ENCODE peak calls at places on chromosomes 11 and 22, in eight cellular contexts. C is kidney glomerular epithelial cell; V is HCEC 1CT; L is stimulated activated naive CD8-positive, alpha-beta T cell treated with anti-CD3 and anti-CD28 coated beads, Interleukin-15, Interleukin-2, amounts not matched to agents 100 U/mL and 50 U/mL, for 24 hours; J is amygdala; I is T-cell; P is ascending aorta; B is HTR-8/SVneo. A is an unnamed sample.

GRCh38 chr22:20858615-20859416 is at the start of the genes PI4KA and SNAP29:
- DNase-seq in B (peak; percentile 96), I (peak; percentile 97), P (peak; percentile 100), C (peak; percentile 89), J (peak; percentile 95), L (peak; percentile 99), V (peak; percentile 98), A (peak; percentile 99)

GRCh38 chr22:21873619-21874018 is 6.2 kb upstream of the MAPK1 start:
- DNase-seq in V (no peak), L (no peak), I (no peak), P (no peak), J (no peak), C (no peak), B (no peak), A (no peak)

GRCh38 chr11:8671242-8671641 is 11.2 kb downstream of the TRIM66 start:
- DNase-seq in C (peak; percentile 80), L (no peak), P (peak; percentile 84), J (peak; percentile 38), B (peak; percentile 52), I (no peak), V (peak; percentile 97), A (no peak)

GRCh38 chr11:102985850-102986249 is 30.3 kb upstream of the MMP13 start:
- DNase-seq in V (no peak), I (no peak), J (no peak), B (no peak), C (no peak), L (no peak), P (no peak), A (no peak)

GRCh38 chr11:12060385-12060980 is 49.9 kb upstream of the MICAL2 start:
- DNase-seq in C (no peak), J (no peak), V (no peak), P (no peak), B (no peak), L (no peak), I (no peak), A (no peak)

GRCh38 chr22:36760716-36761115 is 15.2 kb downstream of the IFT27 start:
- DNase-seq in C (no peak), J (no peak), P (peak; percentile 37), B (no peak), I (no peak), V (no peak), L (no peak), A (no peak)

GRCh38 chr11:34680918-34681554 is 60.1 kb downstream of the EHF start:
- DNase-seq in P (no peak), L (no peak), J (no peak), I (no peak), V (peak; percentile 83), C (peak; percentile 61), B (peak; percentile 21), A (no peak)

GRCh38 chr22:40504285-40505249 is 132.0 kb downstream of the MRTFA start:
- DNase-seq in L (no peak), B (no peak), V (no peak), I (no peak), J (no peak), C (no peak), P (no peak), A (no peak)

GRCh38 chr11:73242291-73243092 is 24.4 kb downstream of the P2RY2 start:
- DNase-seq in V (peak; percentile 62), L (peak; percentile 77), J (peak; percentile 50), C (peak; percentile 79), I (peak; percentile 53), P (peak; percentile 87), B (peak; percentile 88), A (peak; percentile 83)

GRCh38 chr11:65586676-65587075 is 8.9 kb downstream of the KCNK7 start:
- DNase-seq in P (no peak), C (no peak), B (no peak), I (no peak), L (no peak), V (no peak), J (no peak), A (no peak)

GRCh38 chr11:9057032-9057431 is 34.4 kb downstream of the SCUBE2 start:
- DNase-seq in P (no peak), B (no peak), L (no peak), V (no peak), I (no peak), J (no peak), C (no peak), A (no peak)

GRCh38 chr11:124174001-124174400 is 9.1 kb upstream of the OR10D3 start:
- DNase-seq in B (no peak), C (peak; percentile 85), P (no peak), V (peak; percentile 58), L (no peak), J (peak; percentile 3), I (no peak), A (no peak)

GRCh38 chr11:63761870-63762661 is 6.5 kb downstream of the ZFTA start:
- DNase-seq in B (no peak), I (no peak), L (no peak), J (no peak), C (no peak), P (no peak), V (no peak), A (no peak)

GRCh38 chr11:7655253-7656217 is 17.8 kb downstream of the CYB5R2 start:
- DNase-seq in J (no peak), I (no peak), V (no peak), P (peak; percentile 53), B (no peak), L (no peak), C (no peak), A (no peak)

GRCh38 chr11:122979103-122979814 is 2.4 kb downstream of the BSX start:
- DNase-seq in B (no peak), J (no peak), L (no peak), P (no peak), C (no peak), V (no peak), I (no peak), A (no peak)

GRCh38 chr11:62445314-62445740 is 26.5 kb downstream of the SCGB1A1 start:
- DNase-seq in J (no peak), I (no peak), L (no peak), B (no peak), C (no peak), P (peak; percentile 85), V (no peak), A (no peak)

GRCh38 chr11:72673943-72674828 is at the start of gene PDE2A:
- DNase-seq in P (no peak), V (no peak), L (no peak), J (no peak), I (no peak), C (no peak), B (no peak), A (no peak)

GRCh38 chr22:38187413-38188212 is 6.0 kb upstream of the PLA2G6 start:
- DNase-seq in J (no peak), P (no peak), C (no peak), B (no peak), V (peak; percentile 52), L (no peak), I (no peak), A (no peak)

GRCh38 chr11:115500547-115501503 is 3.4 kb downstream of the CADM1 start:
- DNase-seq in C (no peak), P (no peak), L (no peak), B (no peak), J (peak; percentile 53), I (no peak), V (no peak), A (no peak)

GRCh38 chr22:41732096-41732772 is 32.9 kb downstream of the MEI1 start:
- DNase-seq in J (no peak), C (no peak), I (no peak), L (no peak), V (no peak), B (no peak), P (no peak), A (peak; percentile 66)

GRCh38 chr22:19629720-19630419 is 84.4 kb upstream of the SEPTIN5 start:
- DNase-seq in B (peak; percentile 88), L (peak; percentile 88), J (peak; percentile 41), C (peak; percentile 62), I (peak; percentile 82), P (peak; percentile 80), V (peak; percentile 48), A (peak; percentile 93)

GRCh38 chr22:48785792-48786678 is 1041.6 kb downstream of the BRD1 start:
- DNase-seq in V (no peak), L (no peak), C (no peak), J (no peak), B (no peak), P (no peak), I (no peak), A (no peak)

GRCh38 chr11:83566948-83567347 is 280.8 kb upstream of the CCDC90B start:
- DNase-seq in J (no peak), L (no peak), B (no peak), I (no peak), V (peak; percentile 87), P (no peak), C (peak; percentile 46), A (no peak)

GRCh38 chr11:108654994-108655631 is 9.8 kb upstream of the DDX10 start:
- DNase-seq in J (no peak), C (peak; percentile 49), I (no peak), V (peak; percentile 43), B (peak; percentile 58), P (no peak), L (peak; percentile 45), A (peak; percentile 18)

A was measured in germinal center.